ENCODE peak calls at places on chromosome 10, in five cellular contexts. Z, I, C, R and O are unnamed samples.
A peak's percentile ranks its signal among the peaks of the same experiment; 100 is the strongest.

GRCh38 chr10:68137174-68137573 is 27.9 kb downstream of the MYPN start:
- DNase-seq in Z (no peak), I (no peak), C (no peak), R (no peak), O (no peak)

GRCh38 chr10:7281429-7281828 is 129.4 kb downstream of the SFMBT2 start:
- DNase-seq in Z (no peak), I (no peak), C (no peak), R (no peak), O (no peak)

GRCh38 chr10:81918766-81919165 is 43.8 kb downstream of the NRG3 start:
- DNase-seq in Z (no peak), I (no peak), C (no peak), R (no peak), O (no peak)

GRCh38 chr10:132169031-132169765 is 17.6 kb upstream of the DPYSL4 start:
- DNase-seq in Z (no peak), I (no peak), C (no peak), R (no peak), O (no peak)

GRCh38 chr10:117830832-117831231 is 215.9 kb downstream of the RAB11FIP2 start:
- DNase-seq in Z (no peak), I (no peak), C (no peak), R (peak; percentile 26), O (no peak)

GRCh38 chr10:96229568-96230030 is 41.8 kb downstream of the BLNK start:
- DNase-seq in Z (peak; percentile 71), I (no peak), C (peak; percentile 20), R (peak; percentile 51), O (peak; percentile 6)

GRCh38 chr10:75436896-75437295 is 5.5 kb downstream of the LRMDA start:
- DNase-seq in Z (no peak), I (no peak), C (no peak), R (no peak), O (no peak)

GRCh38 chr10:123573236-123574147 is 92.7 kb upstream of the GPR26 start:
- DNase-seq in Z (peak; percentile 49), I (peak; percentile 11), C (no peak), R (no peak), O (no peak)

GRCh38 chr10:126013489-126014281 is 117.3 kb downstream of the FANK1 start:
- DNase-seq in Z (peak; percentile 8), I (peak; percentile 51), C (no peak), R (no peak), O (peak; percentile 79)

GRCh38 chr10:101495324-101495925 is 92.6 kb downstream of the POLL start:
- DNase-seq in Z (no peak), I (no peak), C (no peak), R (no peak), O (no peak)

GRCh38 chr10:30527623-30528426 is 93.8 kb downstream of the MAP3K8 start:
- DNase-seq in Z (no peak), I (no peak), C (no peak), R (no peak), O (no peak)

GRCh38 chr10:19826712-19827111 is 10.5 kb downstream of the PLXDC2 start:
- DNase-seq in Z (no peak), I (no peak), C (no peak), R (no peak), O (no peak)